ENCODE peak calls at places on chromosomes 11 and 22, in eight cellular contexts. T, U, L, D, P, Y, M and V are unnamed samples.

GRCh38 chr11:1436468-1437030 is 46.8 kb downstream of the BRSK2 start:
- DNase-seq in T (no peak), U (no peak), D (no peak), P (no peak), L (no peak), M (no peak), Y (no peak), V (no peak)

GRCh38 chr11:132734217-132734616 is 798.1 kb downstream of the OPCML start:
- DNase-seq in M (no peak), T (no peak), D (no peak), P (peak), U (peak), Y (no peak), L (no peak), V (no peak)

GRCh38 chr11:44659641-44660040 is 67.1 kb upstream of the TSPAN18 start:
- DNase-seq in U (no peak), T (no peak), L (no peak), D (no peak), P (no peak), Y (no peak), M (no peak), V (no peak)

GRCh38 chr22:46775789-46776485 is 13.5 kb downstream of the TBC1D22A start:
- DNase-seq in P (no peak), D (no peak), M (no peak), T (peak), Y (no peak), L (no peak), U (no peak), V (no peak)

GRCh38 chr11:100730266-100730665 is 43.2 kb downstream of the ARHGAP42 start:
- DNase-seq in D (peak), L (no peak), Y (no peak), M (no peak), T (no peak), U (no peak), P (no peak), V (no peak)

GRCh38 chr11:34269031-34269430 is 88.8 kb downstream of the ABTB2 start:
- DNase-seq in U (no peak), Y (no peak), P (no peak), T (no peak), D (no peak), L (no peak), M (no peak), V (no peak)

GRCh38 chr11:86068138-86068861 is 584 bp downstream of the PICALM start:
- DNase-seq in P (peak), M (peak), L (peak), U (no peak), T (peak), Y (peak), D (no peak), V (peak)

GRCh38 chr11:72584293-72584921 is 89.8 kb downstream of the PDE2A start:
- DNase-seq in L (peak), T (peak), M (peak), Y (peak), D (no peak), P (peak), U (no peak), V (peak)

GRCh38 chr11:94719864-94720263 is 48.3 kb upstream of the AMOTL1 start:
- DNase-seq in T (no peak), U (no peak), D (no peak), L (no peak), P (no peak), M (no peak), Y (no peak), V (no peak)

GRCh38 chr11:104813532-104813931 is 84.7 kb downstream of the CASP12 start:
- DNase-seq in P (no peak), L (no peak), M (no peak), D (no peak), T (no peak), U (no peak), Y (no peak), V (no peak)

GRCh38 chr11:9075441-9076000 is 15.9 kb downstream of the SCUBE2 start:
- DNase-seq in M (no peak), T (no peak), L (no peak), Y (no peak), D (no peak), U (no peak), P (no peak), V (no peak)

GRCh38 chr22:20965104-20965887 is 1.8 kb upstream of the AIFM3 start:
- DNase-seq in M (no peak), L (peak), Y (no peak), P (no peak), D (no peak), U (no peak), T (peak), V (no peak)

GRCh38 chr11:43578346-43579170 is 102.0 kb upstream of the HSD17B12 start:
- DNase-seq in Y (no peak), T (no peak), M (no peak), L (no peak), P (no peak), U (peak), D (no peak), V (no peak)

GRCh38 chr11:112513936-112514716 is 253.5 kb upstream of the PLET1 start:
- DNase-seq in Y (no peak), D (no peak), L (no peak), T (no peak), P (no peak), U (no peak), M (no peak), V (no peak)

GRCh38 chr11:102614485-102614884 is 10.6 kb downstream of the MMP20 start:
- DNase-seq in D (no peak), P (no peak), M (no peak), U (no peak), L (no peak), T (no peak), Y (no peak), V (no peak)

GRCh38 chr11:101407324-101407723 is 176.5 kb downstream of the TRPC6 start:
- DNase-seq in T (no peak), D (no peak), U (no peak), Y (no peak), L (no peak), P (no peak), M (no peak), V (no peak)

GRCh38 chr11:70695086-70695960 is 297.0 kb downstream of the CTTN start:
- DNase-seq in T (peak), P (no peak), U (no peak), D (no peak), L (no peak), Y (no peak), M (no peak), V (no peak)

GRCh38 chr11:10669258-10670033 is 24.1 kb downstream of the IRAG1 start:
- DNase-seq in U (no peak), P (no peak), L (no peak), D (peak), T (no peak), M (peak), Y (no peak), V (no peak)

GRCh38 chr11:58688779-58689503 is 42.8 kb downstream of the GLYAT start:
- DNase-seq in P (no peak), D (no peak), Y (no peak), M (no peak), L (no peak), T (no peak), U (peak), V (no peak)

GRCh38 chr22:29130490-29130889 is 57.7 kb downstream of the KREMEN1 start:
- DNase-seq in D (no peak), P (no peak), T (no peak), U (no peak), L (no peak), M (no peak), Y (no peak), V (no peak)

GRCh38 chr11:69463181-69463891 is 18.1 kb upstream of the LINC01488 start:
- DNase-seq in Y (no peak), U (no peak), M (peak), D (peak), T (peak), P (no peak), L (no peak), V (no peak)

GRCh38 chr11:118448294-118448693 is 12.0 kb downstream of the KMT2A start:
- DNase-seq in M (no peak), T (no peak), D (no peak), Y (no peak), U (no peak), P (peak), L (no peak), V (no peak)

GRCh38 chr11:47394322-47395224 is 13.8 kb upstream of the SLC39A13 start:
- DNase-seq in M (peak), T (peak), P (peak), D (no peak), L (no peak), U (no peak), Y (no peak), V (peak)

GRCh38 chr11:62104816-62105610 is 18.8 kb upstream of the INCENP start:
- DNase-seq in P (peak), L (no peak), M (no peak), Y (no peak), D (no peak), U (no peak), T (no peak), V (no peak)

GRCh38 chr22:48750826-48751440 is 1076.7 kb downstream of the BRD1 start:
- DNase-seq in T (no peak), D (no peak), U (no peak), P (no peak), M (peak), L (no peak), Y (no peak), V (no peak)

GRCh38 chr11:28491431-28491830 is 383.2 kb downstream of the METTL15 start:
- DNase-seq in T (no peak), U (no peak), Y (no peak), D (no peak), L (no peak), M (no peak), P (no peak), V (no peak)

GRCh38 chr11:114163231-114163631 is 103.7 kb downstream of the ZBTB16 start:
- DNase-seq in Y (no peak), D (no peak), M (peak), T (no peak), P (no peak), U (no peak), L (no peak), V (no peak)

GRCh38 chr11:128839081-128839480 is 28.0 kb downstream of the KCNJ1 start:
- DNase-seq in T (no peak), U (no peak), D (no peak), Y (no peak), L (no peak), P (no peak), M (no peak), V (no peak)

GRCh38 chr11:64032050-64032449 is 3.7 kb upstream of the FLRT1 start:
- DNase-seq in U (no peak), Y (no peak), L (no peak), D (no peak), P (no peak), M (no peak), T (no peak), V (no peak)

GRCh38 chr11:117473692-117474091 is 146.0 kb downstream of the CEP164 start:
- DNase-seq in T (no peak), Y (no peak), D (no peak), U (peak), P (no peak), M (no peak), L (no peak), V (no peak)

GRCh38 chr11:73047773-73048371 is 94.2 kb downstream of the FCHSD2 start:
- DNase-seq in T (no peak), L (no peak), D (no peak), Y (no peak), P (no peak), M (no peak), U (no peak), V (no peak)

GRCh38 chr22:38504731-38505594 is 1.1 kb downstream of the DDX17 start:
- DNase-seq in L (peak), U (no peak), P (peak), Y (peak), T (peak), D (no peak), M (peak), V (peak)

GRCh38 chr11:596374-596773 is 19.4 kb downstream of the IRF7 start:
- DNase-seq in D (no peak), Y (peak), U (no peak), L (no peak), T (no peak), M (no peak), P (no peak), V (no peak)

GRCh38 chr11:69049490-69049867 is 747 bp downstream of the TPCN2 start:
- DNase-seq in D (no peak), L (no peak), Y (no peak), T (no peak), M (peak), P (peak), U (no peak), V (peak)